ENCODE peak calls at places on chromosomes 13 and 19, in nine cellular contexts. A, H, W, K, M, Z, B, Y and R are unnamed samples.

GRCh38 chr19:34335914-34336313 is 29.1 kb upstream of the GPI start:
- DNase-seq in A (no peak), H (no peak), W (no peak), K (no peak), M (no peak), Z (no peak), B (no peak), Y (no peak), R (no peak)

GRCh38 chr19:51224163-51224641 is 678 bp upstream of the CD33 start:
- DNase-seq in A (no peak), H (no peak), W (no peak), K (no peak), M (no peak), Z (no peak), B (no peak), Y (no peak), R (no peak)

GRCh38 chr19:13974073-13974472 is 21.8 kb downstream of the DCAF15 start:
- DNase-seq in A (no peak), H (no peak), W (no peak), K (no peak), M (peak), Z (no peak), B (peak), Y (peak), R (no peak)

GRCh38 chr13:19910336-19911072 is 47.1 kb upstream of the ZMYM5 start:
- DNase-seq in A (no peak), H (no peak), W (no peak), K (no peak), M (peak), Z (no peak), B (no peak), Y (peak), R (no peak)

GRCh38 chr13:68748038-68748437 is 1359.6 kb upstream of the ATXN8OS start:
- DNase-seq in A (no peak), H (no peak), W (no peak), K (no peak), M (no peak), Z (no peak), B (no peak), Y (peak), R (no peak)

GRCh38 chr13:112059457-112060317 is 7.3 kb upstream of the SOX1 start:
- DNase-seq in A (no peak), H (no peak), W (no peak), K (no peak), M (no peak), Z (no peak), B (no peak), Y (no peak), R (no peak)

GRCh38 chr13:36979361-36980040 is 19.6 kb downstream of the ALG5 start:
- DNase-seq in A (no peak), H (no peak), W (no peak), K (no peak), M (no peak), Z (no peak), B (no peak), Y (no peak), R (no peak)

GRCh38 chr19:38975214-38975860 is at the start of gene FBXO17:
- DNase-seq in A (peak), H (no peak), W (peak), K (no peak), M (peak), Z (no peak), B (peak), Y (no peak), R (peak)

GRCh38 chr19:50326101-50326664 is 3.0 kb downstream of the KCNC3 start:
- DNase-seq in A (no peak), H (peak), W (peak), K (no peak), M (no peak), Z (no peak), B (peak), Y (no peak), R (no peak)

GRCh38 chr13:28094311-28094710 is 6.1 kb downstream of the FLT3 start:
- DNase-seq in A (no peak), H (no peak), W (no peak), K (no peak), M (no peak), Z (no peak), B (no peak), Y (no peak), R (no peak)

GRCh38 chr19:40423938-40424337 is 1.9 kb downstream of the SERTAD1 start:
- DNase-seq in A (no peak), H (no peak), W (peak), K (no peak), M (no peak), Z (no peak), B (no peak), Y (no peak), R (no peak)

GRCh38 chr19:10961763-10962536 is 1.1 kb downstream of the SMARCA4 start:
- DNase-seq in A (no peak), H (no peak), W (no peak), K (no peak), M (no peak), Z (no peak), B (no peak), Y (peak), R (no peak)

GRCh38 chr19:23381114-23381513 is 14.2 kb downstream of the ZNF91 start:
- DNase-seq in A (no peak), H (no peak), W (no peak), K (no peak), M (no peak), Z (no peak), B (no peak), Y (peak), R (no peak)

GRCh38 chr19:45973564-45974338 is at the start of gene NOVA2:
- DNase-seq in A (peak), H (peak), W (peak), K (peak), M (peak), Z (no peak), B (peak), Y (peak), R (peak)

GRCh38 chr19:29887498-29887897 is 54.5 kb upstream of the URI1 start:
- DNase-seq in A (no peak), H (peak), W (no peak), K (no peak), M (no peak), Z (no peak), B (no peak), Y (no peak), R (no peak)

GRCh38 chr13:94028234-94029145 is 451.0 kb downstream of the DCT start:
- DNase-seq in A (no peak), H (no peak), W (no peak), K (no peak), M (no peak), Z (no peak), B (no peak), Y (no peak), R (no peak)

GRCh38 chr13:102267191-102267590 is 134.7 kb downstream of the FGF14 start:
- DNase-seq in A (no peak), H (no peak), W (no peak), K (no peak), M (no peak), Z (no peak), B (no peak), Y (no peak), R (no peak)

GRCh38 chr19:47107953-47108746 is 5.4 kb downstream of the ZC3H4 start:
- DNase-seq in A (peak), H (peak), W (no peak), K (no peak), M (no peak), Z (no peak), B (no peak), Y (peak), R (no peak)

GRCh38 chr13:94254737-94255136 is 224.7 kb downstream of the DCT start:
- DNase-seq in A (no peak), H (no peak), W (no peak), K (no peak), M (no peak), Z (no peak), B (no peak), Y (no peak), R (no peak)

GRCh38 chr19:12838893-12839656 is 760 bp downstream of the MAST1 start:
- DNase-seq in A (no peak), H (no peak), W (no peak), K (peak), M (no peak), Z (peak), B (no peak), Y (peak), R (no peak)

GRCh38 chr19:1401138-1401888 is at the start of gene GAMT:
- DNase-seq in A (peak), H (peak), W (peak), K (no peak), M (no peak), Z (peak), B (no peak), Y (peak), R (no peak)

GRCh38 chr13:50762969-50763568 is 80.4 kb downstream of the DLEU7 start:
- DNase-seq in A (no peak), H (no peak), W (no peak), K (peak), M (no peak), Z (no peak), B (no peak), Y (no peak), R (no peak)

GRCh38 chr19:7665076-7665475 is 3.8 kb upstream of the RETN start:
- DNase-seq in A (no peak), H (no peak), W (no peak), K (peak), M (no peak), Z (no peak), B (no peak), Y (no peak), R (no peak)

GRCh38 chr19:40685563-40685962 is 4.9 kb downstream of the NUMBL start:
- DNase-seq in A (no peak), H (no peak), W (no peak), K (no peak), M (peak), Z (no peak), B (no peak), Y (no peak), R (no peak)

GRCh38 chr13:111371211-111371610 is 50.8 kb downstream of the TEX29 start:
- DNase-seq in A (no peak), H (no peak), W (no peak), K (no peak), M (no peak), Z (no peak), B (no peak), Y (no peak), R (no peak)

GRCh38 chr19:21314676-21315075 is 14.5 kb downstream of the ZNF708 start:
- DNase-seq in A (no peak), H (no peak), W (no peak), K (no peak), M (no peak), Z (no peak), B (no peak), Y (no peak), R (no peak)

GRCh38 chr19:38355728-38356725 is 18.3 kb upstream of the PSMD8 start:
- DNase-seq in A (no peak), H (no peak), W (no peak), K (no peak), M (no peak), Z (no peak), B (no peak), Y (no peak), R (no peak)

GRCh38 chr19:44202974-44203373 is 9.4 kb upstream of the ZNF227 start:
- DNase-seq in A (no peak), H (no peak), W (no peak), K (no peak), M (no peak), Z (no peak), B (no peak), Y (no peak), R (no peak)

GRCh38 chr19:42512743-42513304 is 15.5 kb downstream of the CEACAM1 start:
- DNase-seq in A (no peak), H (no peak), W (no peak), K (no peak), M (no peak), Z (no peak), B (no peak), Y (no peak), R (no peak)

GRCh38 chr19:43687660-43687997 is 17.7 kb upstream of the PLAUR start:
- DNase-seq in A (no peak), H (no peak), W (no peak), K (peak), M (no peak), Z (no peak), B (no peak), Y (no peak), R (no peak)

GRCh38 chr19:17357724-17358123 is 19.4 kb downstream of the PLVAP start:
- DNase-seq in A (no peak), H (peak), W (no peak), K (no peak), M (no peak), Z (no peak), B (no peak), Y (no peak), R (no peak)

GRCh38 chr13:74135306-74136088 is 1.3 kb upstream of the KLF12 start:
- DNase-seq in A (peak), H (peak), W (peak), K (peak), M (peak), Z (peak), B (peak), Y (peak), R (peak)

GRCh38 chr19:57633832-57634131 is 814 bp downstream of the ZNF211 start:
- DNase-seq in A (no peak), H (peak), W (peak), K (no peak), M (no peak), Z (no peak), B (no peak), Y (no peak), R (no peak)

GRCh38 chr19:30062331-30063183 is 120.5 kb downstream of the URI1 start:
- DNase-seq in A (no peak), H (peak), W (no peak), K (no peak), M (no peak), Z (no peak), B (no peak), Y (no peak), R (no peak)

GRCh38 chr19:1555802-1556638 is 12.1 kb downstream of the MEX3D start:
- DNase-seq in A (no peak), H (no peak), W (peak), K (no peak), M (no peak), Z (no peak), B (no peak), Y (no peak), R (no peak)

GRCh38 chr19:16520986-16521624 is 21.1 kb downstream of the CHERP start:
- DNase-seq in A (no peak), H (no peak), W (no peak), K (no peak), M (no peak), Z (no peak), B (no peak), Y (no peak), R (no peak)

GRCh38 chr19:50678323-50678722 is 29.1 kb downstream of the C19orf81 start:
- DNase-seq in A (no peak), H (no peak), W (no peak), K (no peak), M (no peak), Z (no peak), B (no peak), Y (no peak), R (no peak)

GRCh38 chr19:13817615-13818371 is 22.6 kb downstream of the ZSWIM4 start:
- DNase-seq in A (peak), H (peak), W (peak), K (no peak), M (no peak), Z (no peak), B (peak), Y (no peak), R (peak)

GRCh38 chr19:4414144-4414799 is 11.8 kb downstream of the CHAF1A start:
- DNase-seq in A (no peak), H (no peak), W (no peak), K (no peak), M (no peak), Z (no peak), B (no peak), Y (peak), R (no peak)

GRCh38 chr19:4416268-4416667 is 13.8 kb downstream of the CHAF1A start:
- DNase-seq in A (no peak), H (no peak), W (no peak), K (no peak), M (no peak), Z (no peak), B (no peak), Y (no peak), R (no peak)

GRCh38 chr19:4415352-4415751 is 12.9 kb downstream of the CHAF1A start:
- DNase-seq in A (no peak), H (no peak), W (no peak), K (peak), M (no peak), Z (no peak), B (no peak), Y (no peak), R (no peak)

GRCh38 chr19:4413588-4413987 is 11.1 kb downstream of the CHAF1A start:
- DNase-seq in A (no peak), H (no peak), W (no peak), K (no peak), M (no peak), Z (no peak), B (no peak), Y (no peak), R (no peak)

DNA sequence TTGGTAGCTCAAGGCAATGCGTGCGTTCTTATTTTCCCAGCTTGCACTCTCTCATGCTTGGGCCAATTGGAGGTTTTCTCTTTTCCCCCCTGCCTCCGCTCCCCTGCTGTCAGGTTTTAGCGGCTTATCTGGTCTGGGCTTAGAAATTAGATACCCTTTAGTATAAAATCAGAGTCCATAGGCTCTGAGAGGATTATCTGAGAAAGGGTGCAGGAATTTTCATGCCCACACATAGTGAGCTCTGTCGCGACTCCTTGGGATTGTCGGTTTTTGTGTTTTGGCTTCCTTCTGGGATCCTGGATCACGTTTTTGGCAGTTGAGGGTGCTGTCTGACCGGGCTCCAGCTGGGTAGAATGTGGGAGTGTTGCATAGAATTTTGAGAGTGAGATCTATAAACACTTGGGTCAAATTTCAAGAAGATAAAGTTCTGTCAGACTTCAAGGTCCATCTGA is 12.4 kb downstream of the CHAF1A start:
- DNase-seq in A (no peak), H (no peak), W (no peak), K (no peak), M (no peak), Z (no peak), B (no peak), Y (no peak), R (no peak)
- H3K4me3 ChIP-seq in A (no peak), H (no peak), W (no peak), K (no peak), M (no peak), Z (no peak), B (no peak), Y (no peak), R (no peak)

GRCh38 chr13:98752111-98752941 is at the start of gene SLC15A1:
- DNase-seq in A (no peak), H (no peak), W (no peak), K (no peak), M (no peak), Z (no peak), B (peak), Y (no peak), R (no peak)

GRCh38 chr13:98749501-98749900 is 3.0 kb downstream of the SLC15A1 start:
- DNase-seq in A (no peak), H (no peak), W (no peak), K (no peak), M (no peak), Z (no peak), B (no peak), Y (no peak), R (no peak)

GRCh38 chr13:98752942-98753290 is 444 bp upstream of the SLC15A1 start:
- DNase-seq in A (no peak), H (no peak), W (no peak), K (no peak), M (no peak), Z (no peak), B (no peak), Y (no peak), R (no peak)

GRCh38 chr13:98755116-98755515 is 2.6 kb upstream of the SLC15A1 start:
- DNase-seq in A (no peak), H (no peak), W (no peak), K (no peak), M (no peak), Z (no peak), B (no peak), Y (no peak), R (no peak)

GRCh38 chr13:98751397-98752110 is 918 bp downstream of the SLC15A1 start:
- DNase-seq in A (no peak), H (no peak), W (no peak), K (no peak), M (peak), Z (no peak), B (peak), Y (peak), R (no peak)
- H3K4me3 ChIP-seq in A (peak), H (peak), W (peak), K (no peak), M (no peak), Z (no peak), B (peak), Y (peak), R (peak)

GRCh38 chr13:39655041-39655568 is 357 bp upstream of the COG6 start:
- DNase-seq in A (no peak), H (no peak), W (no peak), K (no peak), M (no peak), Z (no peak), B (no peak), Y (no peak), R (no peak)
- H3K4me3 ChIP-seq in A (peak), H (peak), W (peak), K (peak), M (peak), Z (peak), B (peak), Y (peak), R (peak)

DNA sequence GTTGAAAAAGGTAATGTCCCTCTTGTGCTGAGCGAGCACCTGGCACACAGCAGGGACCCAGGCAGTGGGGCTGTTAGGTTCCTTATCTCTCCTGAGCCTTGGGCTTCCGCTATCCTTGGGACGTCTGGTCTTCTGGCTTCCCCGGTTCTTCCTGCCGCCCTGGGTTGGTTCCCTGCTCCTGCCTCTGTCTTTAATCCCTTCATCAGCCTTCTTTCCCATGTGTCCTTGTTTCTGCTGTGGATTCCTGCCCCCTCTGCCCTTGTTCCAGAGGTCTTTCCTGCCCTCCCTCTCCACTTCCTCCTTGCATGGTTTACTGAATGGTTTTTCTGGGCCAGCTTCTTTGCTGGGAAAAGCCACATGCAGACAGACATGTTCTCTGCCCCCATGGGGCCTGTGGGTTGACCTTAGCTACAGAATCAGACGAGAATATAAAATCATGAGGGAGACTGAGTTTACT is 2.6 kb downstream of the EPN1 start:
- DNase-seq in A (no peak), H (no peak), W (peak), K (no peak), M (no peak), Z (no peak), B (no peak), Y (no peak), R (peak)
- H3K4me3 ChIP-seq in A (peak), H (peak), W (no peak), K (no peak), M (no peak), Z (no peak), B (peak), Y (no peak), R (peak)

DNA sequence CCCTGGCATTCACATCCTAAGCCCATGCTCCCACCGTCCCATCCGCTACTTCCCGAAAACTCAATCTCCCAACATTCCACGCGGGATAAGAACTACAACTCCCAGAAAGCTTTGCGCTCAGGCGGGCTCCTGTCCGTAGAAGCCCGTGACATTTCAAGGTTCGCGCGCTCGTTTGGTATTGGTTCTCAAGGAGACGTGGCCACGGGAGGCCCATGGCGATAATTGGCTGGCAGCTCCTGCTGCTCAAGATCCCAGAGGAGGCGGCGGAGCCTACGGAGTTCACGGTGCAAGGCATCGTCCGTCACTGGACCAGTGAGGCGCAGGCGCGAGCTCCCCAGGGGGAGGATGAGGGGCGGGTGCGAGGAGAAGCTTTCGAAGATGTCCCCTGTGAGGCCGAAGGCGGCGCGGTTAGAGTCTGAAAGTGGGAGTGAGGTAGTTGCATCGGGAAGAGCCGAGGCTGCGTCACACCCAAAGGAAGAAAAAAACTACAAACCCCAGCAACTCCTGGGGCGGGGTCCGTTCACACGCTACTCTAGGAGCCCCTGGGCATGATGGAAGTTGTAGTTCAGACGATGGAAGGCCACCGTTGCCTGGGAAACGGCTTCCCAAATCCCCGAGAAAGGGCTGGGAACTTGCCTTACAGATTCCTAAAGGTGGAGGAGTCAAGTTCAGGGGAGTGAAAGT is 1.2 kb upstream of the MAMSTR start:
- DNase-seq in A (peak), H (peak), W (peak), K (peak), M (peak), Z (peak), B (peak), Y (peak), R (peak)
- H3K4me3 ChIP-seq in A (peak), H (peak), W (peak), K (peak), M (peak), Z (peak), B (peak), Y (peak), R (peak)